ENCODE peak calls at places on chromosomes 11 and 22, in four cellular contexts. One of them, this sample, is unnamed.

GRCh38 chr22:44758354-44758969 is 6.1 kb downstream of the ARHGAP8 start:
- DNase-seq in A549: no peak
- DNase-seq in effector memory CD4-positive, alpha-beta T cell: no peak
- DNase-seq in tibial nerve: no peak
- DNase-seq in this sample: no peak

GRCh38 chr11:120797133-120797532 is 226.8 kb upstream of the TBCEL start:
- DNase-seq in tibial nerve: no peak
- DNase-seq in A549: no peak
- DNase-seq in effector memory CD4-positive, alpha-beta T cell: no peak
- DNase-seq in this sample: no peak

GRCh38 chr22:21026783-21027692 is 5.3 kb downstream of the SLC7A4 start:
- DNase-seq in effector memory CD4-positive, alpha-beta T cell: no peak
- DNase-seq in tibial nerve: no peak
- DNase-seq in A549: no peak
- DNase-seq in this sample: no peak

GRCh38 chr11:232783-233565 is 3.2 kb downstream of the SIRT3 start:
- DNase-seq in A549: no peak
- DNase-seq in tibial nerve: no peak
- DNase-seq in effector memory CD4-positive, alpha-beta T cell: no peak
- DNase-seq in this sample: no peak

GRCh38 chr11:8911040-8911823 is at the start of gene AKIP1:
- DNase-seq in A549: peak
- DNase-seq in tibial nerve: peak
- DNase-seq in effector memory CD4-positive, alpha-beta T cell: peak
- DNase-seq in this sample: peak

GRCh38 chr22:30453731-30454510 is 17.9 kb downstream of the SEC14L3 start:
- DNase-seq in effector memory CD4-positive, alpha-beta T cell: no peak
- DNase-seq in A549: peak
- DNase-seq in tibial nerve: no peak
- DNase-seq in this sample: peak

GRCh38 chr11:100525635-100526034 is 161.5 kb upstream of the ARHGAP42 start:
- DNase-seq in effector memory CD4-positive, alpha-beta T cell: no peak
- DNase-seq in tibial nerve: no peak
- DNase-seq in A549: peak
- DNase-seq in this sample: no peak

GRCh38 chr11:104319396-104319795 is 155.4 kb upstream of the PDGFD start:
- DNase-seq in tibial nerve: no peak
- DNase-seq in A549: no peak
- DNase-seq in effector memory CD4-positive, alpha-beta T cell: no peak
- DNase-seq in this sample: no peak

GRCh38 chr11:132186699-132187098 is 816.3 kb downstream of the NTM start:
- DNase-seq in effector memory CD4-positive, alpha-beta T cell: no peak
- DNase-seq in tibial nerve: no peak
- DNase-seq in A549: no peak
- DNase-seq in this sample: no peak

GRCh38 chr11:76782526-76783293 is 446 bp upstream of the TSKU start:
- DNase-seq in A549: peak
- DNase-seq in effector memory CD4-positive, alpha-beta T cell: no peak
- DNase-seq in tibial nerve: peak
- DNase-seq in this sample: peak

GRCh38 chr11:119374632-119375394 is 6.7 kb downstream of the USP2 start:
- DNase-seq in tibial nerve: no peak
- DNase-seq in A549: no peak
- DNase-seq in effector memory CD4-positive, alpha-beta T cell: no peak
- DNase-seq in this sample: no peak

GRCh38 chr11:78231962-78232459 is 43.3 kb downstream of the USP35 start:
- DNase-seq in tibial nerve: no peak
- DNase-seq in effector memory CD4-positive, alpha-beta T cell: no peak
- DNase-seq in A549: no peak
- DNase-seq in this sample: no peak

GRCh38 chr11:113579292-113579940 is 104.2 kb upstream of the DRD2 start:
- DNase-seq in effector memory CD4-positive, alpha-beta T cell: no peak
- DNase-seq in tibial nerve: no peak
- DNase-seq in A549: no peak
- DNase-seq in this sample: no peak

GRCh38 chr11:469684-470667 is 19.9 kb downstream of the PTDSS2 start:
- DNase-seq in effector memory CD4-positive, alpha-beta T cell: no peak
- DNase-seq in A549: peak
- DNase-seq in tibial nerve: peak
- DNase-seq in this sample: peak

GRCh38 chr11:112525270-112525669 is 264.6 kb upstream of the PLET1 start:
- DNase-seq in tibial nerve: no peak
- DNase-seq in A549: no peak
- DNase-seq in effector memory CD4-positive, alpha-beta T cell: no peak
- DNase-seq in this sample: no peak

GRCh38 chr11:3169235-3169951 is 4.3 kb upstream of the OSBPL5 start:
- DNase-seq in A549: peak
- DNase-seq in effector memory CD4-positive, alpha-beta T cell: no peak
- DNase-seq in tibial nerve: no peak
- DNase-seq in this sample: no peak

GRCh38 chr22:37777122-37777687 is 30.5 kb upstream of the GCAT start:
- DNase-seq in A549: no peak
- DNase-seq in tibial nerve: peak
- DNase-seq in effector memory CD4-positive, alpha-beta T cell: no peak
- DNase-seq in this sample: peak

GRCh38 chr11:8232414-8232813 is 31.3 kb downstream of the LMO1 start:
- DNase-seq in effector memory CD4-positive, alpha-beta T cell: no peak
- DNase-seq in A549: no peak
- DNase-seq in tibial nerve: no peak
- DNase-seq in this sample: no peak

GRCh38 chr22:28548411-28548810 is 131.2 kb downstream of the TTC28 start:
- DNase-seq in effector memory CD4-positive, alpha-beta T cell: no peak
- DNase-seq in tibial nerve: no peak
- DNase-seq in A549: no peak
- DNase-seq in this sample: no peak

GRCh38 chr11:120660024-120660565 is 148.5 kb downstream of the GRIK4 start:
- DNase-seq in A549: peak
- DNase-seq in tibial nerve: no peak
- DNase-seq in effector memory CD4-positive, alpha-beta T cell: no peak
- DNase-seq in this sample: no peak

GRCh38 chr11:74371269-74372039 is 26.8 kb downstream of the PGM2L1 start:
- DNase-seq in tibial nerve: no peak
- DNase-seq in effector memory CD4-positive, alpha-beta T cell: no peak
- DNase-seq in A549: peak
- DNase-seq in this sample: no peak

GRCh38 chr11:35662649-35663407 is at the start of gene TRIM44:
- DNase-seq in tibial nerve: peak
- DNase-seq in effector memory CD4-positive, alpha-beta T cell: peak
- DNase-seq in A549: peak
- DNase-seq in this sample: peak

GRCh38 chr11:75301602-75302345 is 49.7 kb downstream of the ARRB1 start:
- DNase-seq in tibial nerve: no peak
- DNase-seq in effector memory CD4-positive, alpha-beta T cell: no peak
- DNase-seq in A549: no peak
- DNase-seq in this sample: no peak

GRCh38 chr11:59221438-59221837 is 8.7 kb upstream of the MPEG1 start:
- DNase-seq in tibial nerve: no peak
- DNase-seq in A549: peak
- DNase-seq in effector memory CD4-positive, alpha-beta T cell: no peak
- DNase-seq in this sample: no peak

GRCh38 chr11:119638851-119639250 is 90.1 kb downstream of the NECTIN1 start:
- DNase-seq in tibial nerve: no peak
- DNase-seq in A549: no peak
- DNase-seq in effector memory CD4-positive, alpha-beta T cell: no peak
- DNase-seq in this sample: no peak

GRCh38 chr11:130674686-130675085 is 226.2 kb downstream of the ADAMTS15 start:
- DNase-seq in tibial nerve: no peak
- DNase-seq in effector memory CD4-positive, alpha-beta T cell: no peak
- DNase-seq in A549: no peak
- DNase-seq in this sample: no peak

GRCh38 chr11:130677486-130678153 is 229.2 kb downstream of the ADAMTS15 start:
- DNase-seq in effector memory CD4-positive, alpha-beta T cell: no peak
- DNase-seq in A549: peak
- DNase-seq in tibial nerve: no peak
- DNase-seq in this sample: no peak

GRCh38 chr11:130673698-130674097 is 225.3 kb downstream of the ADAMTS15 start:
- DNase-seq in A549: no peak
- DNase-seq in tibial nerve: no peak
- DNase-seq in effector memory CD4-positive, alpha-beta T cell: no peak
- DNase-seq in this sample: no peak

GRCh38 chr11:130675917-130676316 is 227.5 kb downstream of the ADAMTS15 start:
- DNase-seq in effector memory CD4-positive, alpha-beta T cell: no peak
- DNase-seq in tibial nerve: no peak
- DNase-seq in A549: no peak
- DNase-seq in this sample: no peak

GRCh38 chr11:130675456-130675855 is 227.0 kb downstream of the ADAMTS15 start:
- DNase-seq in A549: no peak
- DNase-seq in tibial nerve: peak
- DNase-seq in effector memory CD4-positive, alpha-beta T cell: no peak
- DNase-seq in this sample: no peak
- H3K4me3 ChIP-seq in A549: no peak
- H3K4me3 ChIP-seq in tibial nerve: no peak
- H3K4me3 ChIP-seq in effector memory CD4-positive, alpha-beta T cell: no peak
- H3K4me3 ChIP-seq in this sample: no peak

GRCh38 chr11:13008625-13009475 is at the start of gene RASSF10:
- DNase-seq in A549: peak
- DNase-seq in tibial nerve: no peak
- DNase-seq in effector memory CD4-positive, alpha-beta T cell: no peak
- DNase-seq in this sample: peak
- H3K4me3 ChIP-seq in A549: peak
- H3K4me3 ChIP-seq in tibial nerve: peak
- H3K4me3 ChIP-seq in effector memory CD4-positive, alpha-beta T cell: no peak
- H3K4me3 ChIP-seq in this sample: no peak

DNA sequence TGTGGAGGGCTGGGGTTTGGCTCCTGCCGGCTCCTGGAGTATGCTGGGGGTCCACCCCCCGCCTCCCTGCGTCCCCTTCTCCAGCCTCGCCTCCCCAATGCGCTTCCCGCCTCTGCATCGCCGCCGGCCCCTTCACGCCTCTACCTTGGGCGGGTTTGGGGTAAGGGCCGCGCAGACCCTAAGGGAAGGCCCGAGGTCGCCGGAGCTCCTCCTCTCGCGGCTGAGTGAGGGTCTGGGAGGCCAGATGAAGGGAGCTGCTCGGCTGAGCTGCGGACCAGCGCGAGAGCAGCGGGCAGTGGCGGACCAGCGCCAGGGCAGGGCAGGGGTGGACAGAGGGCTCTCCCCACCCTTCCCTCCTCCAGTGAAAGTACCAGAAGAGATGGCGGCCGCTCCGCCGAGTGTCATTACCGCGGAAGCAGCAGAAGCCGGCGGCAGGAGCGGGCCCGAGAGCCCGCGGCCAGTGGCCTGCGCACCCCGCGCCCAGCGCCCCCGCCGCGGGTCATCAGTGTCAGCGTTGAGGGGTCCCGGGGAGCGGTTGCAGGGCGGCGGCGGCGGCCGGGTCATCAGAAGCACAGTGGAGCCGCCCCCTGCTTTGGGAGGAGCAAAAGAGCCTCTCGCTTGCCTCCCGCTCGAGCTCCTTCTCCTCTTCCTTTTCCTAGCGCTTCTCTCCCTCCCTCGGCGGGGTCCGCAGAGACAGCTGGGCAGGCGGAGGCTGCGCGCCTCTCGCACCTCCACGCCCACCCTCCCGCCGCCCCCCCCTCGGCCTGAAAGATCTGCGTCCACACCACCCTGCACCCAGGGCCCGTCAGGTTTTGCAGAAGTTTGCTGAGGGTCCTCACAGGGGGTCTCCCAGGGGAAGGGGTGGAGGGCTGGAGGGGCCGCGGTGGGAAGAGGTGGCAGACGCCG is 255.7 kb upstream of the CADM1 start:
- DNase-seq in effector memory CD4-positive, alpha-beta T cell: no peak
- DNase-seq in tibial nerve: no peak
- DNase-seq in A549: no peak
- DNase-seq in this sample: no peak
- H3K4me3 ChIP-seq in effector memory CD4-positive, alpha-beta T cell: no peak
- H3K4me3 ChIP-seq in tibial nerve: peak
- H3K4me3 ChIP-seq in A549: peak
- H3K4me3 ChIP-seq in this sample: peak

DNA sequence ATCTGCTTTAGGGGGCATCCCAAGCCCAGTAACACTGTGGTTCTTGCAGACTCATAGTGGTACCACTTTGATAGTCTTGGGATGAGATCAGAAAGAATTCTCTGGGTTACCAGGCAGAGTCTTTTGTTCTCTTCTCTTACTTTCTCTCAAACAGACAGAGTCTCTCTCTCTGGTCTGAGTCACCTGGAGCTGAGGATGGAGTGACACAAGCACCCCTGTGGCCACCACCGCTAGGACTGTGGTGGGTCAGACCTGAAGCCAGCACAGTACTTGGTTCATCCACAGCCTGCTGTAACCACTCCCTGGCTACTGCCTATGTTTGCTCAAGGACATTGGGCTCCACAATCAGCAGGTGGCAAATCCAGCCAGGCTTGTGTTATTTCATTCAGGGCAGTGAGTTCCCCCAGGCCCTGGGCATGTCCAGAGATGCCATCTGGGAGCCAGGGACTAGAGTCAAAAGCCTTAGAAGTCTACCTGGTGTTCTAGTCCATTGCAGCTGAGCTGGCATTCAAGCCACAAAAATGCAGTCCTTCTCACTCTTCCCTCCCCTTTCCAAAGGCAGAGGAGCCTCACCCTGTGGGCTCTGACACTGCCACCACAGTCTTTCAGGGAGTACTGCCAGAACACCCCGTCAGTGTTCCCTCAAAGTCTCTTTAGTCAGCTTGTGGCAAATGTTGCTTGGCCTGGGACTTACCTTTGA is 29.9 kb downstream of the ENDOD1 start:
- DNase-seq in tibial nerve: no peak
- DNase-seq in A549: no peak
- DNase-seq in effector memory CD4-positive, alpha-beta T cell: no peak
- DNase-seq in this sample: no peak
- H3K4me3 ChIP-seq in tibial nerve: no peak
- H3K4me3 ChIP-seq in A549: no peak
- H3K4me3 ChIP-seq in effector memory CD4-positive, alpha-beta T cell: no peak
- H3K4me3 ChIP-seq in this sample: no peak

GRCh38 chr11:31799036-31799793 is 11.9 kb downstream of the PAX6 start:
- DNase-seq in effector memory CD4-positive, alpha-beta T cell: no peak
- DNase-seq in A549: no peak
- DNase-seq in tibial nerve: no peak
- DNase-seq in this sample: no peak
- H3K4me3 ChIP-seq in effector memory CD4-positive, alpha-beta T cell: no peak
- H3K4me3 ChIP-seq in A549: no peak
- H3K4me3 ChIP-seq in tibial nerve: no peak
- H3K4me3 ChIP-seq in this sample: no peak